ENCODE peak calls at places on chromosomes 7 and 10, in ten cellular contexts. B, V, O, F, H, J, X, L, P and K are unnamed samples.

GRCh38 chr10:60343254-60343653 is 46.4 kb downstream of the ANK3 start:
- DNase-seq in B (no peak), V (no peak), O (no peak), F (no peak), H (no peak), J (no peak), X (no peak), L (no peak), P (no peak), K (no peak)

GRCh38 chr7:155108144-155108901 is 38.2 kb downstream of the HTR5A start:
- DNase-seq in B (no peak), V (no peak), O (no peak), F (no peak), H (no peak), J (no peak), X (no peak), L (no peak), P (no peak), K (no peak)

GRCh38 chr10:5285186-5285585 is 79.6 kb upstream of the UCN3 start:
- DNase-seq in B (no peak), V (no peak), O (no peak), F (no peak), H (no peak), J (no peak), X (no peak), L (no peak), P (no peak), K (no peak)

GRCh38 chr10:68501691-68502090 is 25.6 kb downstream of the SLC25A16 start:
- DNase-seq in B (no peak), V (no peak), O (no peak), F (no peak), H (no peak), J (no peak), X (no peak), L (no peak), P (no peak), K (no peak)

GRCh38 chr7:100053201-100053600 is 3.6 kb downstream of the ZSCAN21 start:
- DNase-seq in B (no peak), V (no peak), O (peak), F (peak), H (no peak), J (no peak), X (peak), L (peak), P (peak), K (no peak)

GRCh38 chr10:90635111-90635798 is 222.6 kb downstream of the HTR7 start:
- DNase-seq in B (no peak), V (no peak), O (no peak), F (no peak), H (no peak), J (no peak), X (no peak), L (no peak), P (no peak), K (no peak)

GRCh38 chr10:100057948-100058347 is 23.7 kb downstream of the CPN1 start:
- DNase-seq in B (no peak), V (no peak), O (no peak), F (no peak), H (no peak), J (no peak), X (no peak), L (no peak), P (no peak), K (no peak)

GRCh38 chr7:47488969-47489342 is 93.0 kb downstream of the TNS3 start:
- DNase-seq in B (no peak), V (no peak), O (no peak), F (no peak), H (no peak), J (peak), X (no peak), L (no peak), P (no peak), K (no peak)

GRCh38 chr10:125094826-125095225 is 65.5 kb downstream of the CTBP2 start:
- DNase-seq in B (no peak), V (no peak), O (no peak), F (no peak), H (peak), J (peak), X (no peak), L (no peak), P (peak), K (no peak)

GRCh38 chr7:332646-333398 is 42.9 kb downstream of the FOXL3 start:
- DNase-seq in B (peak), V (peak), O (peak), F (peak), H (peak), J (peak), X (peak), L (peak), P (peak), K (peak)

GRCh38 chr10:22606164-22606614 is 108.2 kb downstream of the PIP4K2A start:
- DNase-seq in B (peak), V (no peak), O (peak), F (no peak), H (no peak), J (peak), X (peak), L (no peak), P (peak), K (peak)

GRCh38 chr7:25856056-25856780 is 295.8 kb upstream of the NFE2L3 start:
- DNase-seq in B (no peak), V (no peak), O (peak), F (no peak), H (no peak), J (no peak), X (peak), L (no peak), P (no peak), K (no peak)

GRCh38 chr7:107045195-107045960 is 873 bp downstream of the PRKAR2B start:
- DNase-seq in B (no peak), V (no peak), O (no peak), F (no peak), H (no peak), J (no peak), X (no peak), L (no peak), P (no peak), K (no peak)

GRCh38 chr7:16695621-16696237 is 49.7 kb downstream of the BZW2 start:
- DNase-seq in B (peak), V (no peak), O (peak), F (peak), H (no peak), J (no peak), X (peak), L (peak), P (no peak), K (no peak)

GRCh38 chr7:149310113-149310836 is 48.3 kb downstream of the ZNF783 start:
- DNase-seq in B (no peak), V (no peak), O (no peak), F (peak), H (no peak), J (no peak), X (no peak), L (no peak), P (no peak), K (peak)

GRCh38 chr7:141975806-141976523 is 2.4 kb upstream of the TAS2R38 start:
- DNase-seq in B (peak), V (no peak), O (peak), F (peak), H (peak), J (peak), X (peak), L (peak), P (no peak), K (peak)

GRCh38 chr7:116316838-116317612 is 106.7 kb downstream of the TES start:
- DNase-seq in B (peak), V (peak), O (no peak), F (peak), H (peak), J (no peak), X (peak), L (peak), P (peak), K (no peak)

GRCh38 chr7:100539436-100540006 is 518 bp downstream of the AGFG2 start:
- DNase-seq in B (no peak), V (no peak), O (no peak), F (no peak), H (no peak), J (no peak), X (no peak), L (no peak), P (no peak), K (no peak)

GRCh38 chr10:49037187-49037586 is 78.1 kb downstream of the VSTM4 start:
- DNase-seq in B (no peak), V (no peak), O (no peak), F (no peak), H (no peak), J (no peak), X (no peak), L (no peak), P (no peak), K (no peak)

GRCh38 chr7:137772748-137773147 is 74.0 kb downstream of the DGKI start:
- DNase-seq in B (no peak), V (no peak), O (no peak), F (no peak), H (no peak), J (no peak), X (no peak), L (no peak), P (no peak), K (no peak)

GRCh38 chr7:36875794-36876193 is 151.5 kb upstream of the AOAH start:
- DNase-seq in B (no peak), V (no peak), O (no peak), F (no peak), H (no peak), J (no peak), X (no peak), L (no peak), P (no peak), K (no peak)

GRCh38 chr10:49620841-49621378 is 7.1 kb downstream of the CHAT start:
- DNase-seq in B (no peak), V (no peak), O (no peak), F (no peak), H (no peak), J (peak), X (no peak), L (no peak), P (peak), K (peak)

GRCh38 chr7:27181176-27181520 is 3.9 kb downstream of the HOXA11 start:
- DNase-seq in B (no peak), V (no peak), O (peak), F (no peak), H (no peak), J (peak), X (no peak), L (no peak), P (peak), K (peak)

GRCh38 chr10:103855424-103855823 is at the start of gene SH3PXD2A:
- DNase-seq in B (no peak), V (peak), O (peak), F (peak), H (peak), J (peak), X (no peak), L (peak), P (peak), K (peak)
- TF ChIP-seq POLR2A in B (peak), V (no peak), O (no peak), F (no peak), H (no peak), J (no peak), X (no peak), L (peak), P (no peak), K (peak)

GRCh38 chr7:157011333-157012112 is 1.1 kb upstream of the MNX1 start:
- DNase-seq in B (no peak), V (no peak), O (no peak), F (no peak), H (no peak), J (peak), X (no peak), L (no peak), P (no peak), K (no peak)
- H3K4me3 ChIP-seq in B (peak), V (peak), O (no peak), F (peak), H (no peak), J (peak), X (no peak), L (no peak), P (no peak), K (peak)

DNA sequence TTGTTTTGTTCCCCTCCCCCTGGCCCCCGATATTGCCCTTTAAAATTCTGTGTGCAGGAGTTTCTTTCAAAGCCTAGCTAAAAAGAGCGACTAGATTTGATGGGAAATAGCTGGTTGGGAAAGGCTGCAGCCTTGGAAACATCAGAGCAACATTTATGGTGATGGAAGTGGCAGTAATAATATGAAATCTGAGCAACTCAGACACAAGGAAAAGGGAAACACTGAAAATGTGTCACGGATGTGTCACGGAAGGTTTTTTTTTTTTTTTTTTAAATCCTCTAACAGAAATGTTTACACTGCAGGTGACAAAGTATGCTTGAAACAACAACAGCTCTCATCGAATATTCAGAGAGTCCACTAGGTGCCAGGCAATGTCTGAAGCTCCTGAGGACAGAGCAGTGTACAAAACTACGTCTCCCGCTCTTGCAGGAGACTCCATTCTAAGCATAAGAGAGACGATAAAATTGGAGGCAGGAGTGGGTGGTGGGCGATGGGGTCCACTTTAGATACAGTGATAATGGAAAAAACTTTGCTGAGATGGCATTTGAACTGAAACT is 143.0 kb downstream of the RSU1 start:
- DNase-seq in B (no peak), V (no peak), O (no peak), F (no peak), H (no peak), J (no peak), X (no peak), L (no peak), P (no peak), K (no peak)
- H3K27ac ChIP-seq in B (no peak), V (no peak), O (no peak), F (no peak), H (no peak), J (no peak), X (no peak), L (no peak), P (no peak), K (no peak)

GRCh38 chr10:15333909-15334649 is 37.0 kb downstream of the FAM171A1 start:
- DNase-seq in B (no peak), V (no peak), O (no peak), F (no peak), H (no peak), J (no peak), X (no peak), L (no peak), P (no peak), K (no peak)
- TF ChIP-seq POLR2A in B (no peak), V (no peak), O (no peak), F (no peak), H (no peak), J (no peak), X (no peak), L (no peak), P (no peak), K (no peak)

GRCh38 chr7:151349507-151349853 is 7.9 kb downstream of the NUB1 start:
- DNase-seq in B (no peak), V (no peak), O (peak), F (no peak), H (no peak), J (no peak), X (no peak), L (no peak), P (no peak), K (peak)
- H3K4me3 ChIP-seq in B (no peak), V (no peak), O (no peak), F (no peak), H (no peak), J (peak), X (no peak), L (no peak), P (no peak), K (peak)

DNA sequence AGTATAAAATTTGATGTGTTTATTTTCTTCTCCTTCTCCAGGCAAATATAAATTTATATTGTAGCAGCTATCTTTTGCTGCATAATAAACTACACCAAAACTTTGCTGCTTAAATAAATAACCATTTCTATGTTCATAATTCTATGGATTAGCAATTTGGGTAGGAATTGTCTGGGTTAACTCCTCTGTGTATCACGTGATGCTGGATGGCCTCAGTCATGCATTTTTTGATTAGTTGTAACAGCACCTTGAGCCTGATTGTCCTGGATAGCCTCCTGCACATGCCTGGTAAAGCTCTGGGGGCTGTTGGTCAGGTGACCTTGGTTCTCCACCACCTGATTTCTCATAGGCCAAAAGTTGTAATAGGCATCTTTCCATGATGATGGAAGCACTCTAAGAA is 572.9 kb downstream of the ETV1 start:
- DNase-seq in B (no peak), V (no peak), O (no peak), F (no peak), H (no peak), J (no peak), X (no peak), L (no peak), P (no peak), K (no peak)
- H3K27ac ChIP-seq in B (no peak), V (no peak), O (no peak), F (no peak), H (no peak), J (no peak), X (no peak), L (no peak), P (no peak), K (no peak)